ENCODE peak calls at places on chromosomes 1 and 21, in nine cellular contexts. A is SK-N-MC; M is dermis blood vessel endothelial cell; U is T-helper 17 cell; W is amniotic epithelial cell; V is AG09309; Z is activated T-helper 9 cell treated with anti-CD3 and anti-CD28 coated beads, Interleukin-2, amount 50 U/mL, for 16 hours; L is upper lobe of right lung; O is HEK293T. X is an unnamed sample.

GRCh38 chr1:155127672-155128468 is at the start of gene EFNA1:
- DNase-seq in A (no peak), M (peak), U (no peak), W (no peak), V (no peak), Z (no peak), L (peak), O (peak), X (no peak)

GRCh38 chr1:68213843-68214242 is 18.5 kb downstream of the WLS start:
- DNase-seq in A (peak), M (peak), U (no peak), W (peak), V (no peak), Z (no peak), L (no peak), O (no peak), X (peak)

GRCh38 chr21:46402421-46402820 is 56.3 kb upstream of the DIP2A start:
- DNase-seq in A (no peak), M (no peak), U (no peak), W (no peak), V (no peak), Z (no peak), L (no peak), O (no peak), X (no peak)

GRCh38 chr1:234725177-234726132 is 115.5 kb upstream of the IRF2BP2 start:
- DNase-seq in A (no peak), M (peak), U (peak), W (no peak), V (no peak), Z (peak), L (no peak), O (no peak), X (peak)

GRCh38 chr1:174693085-174693484 is 245.3 kb downstream of the GPR52 start:
- DNase-seq in A (no peak), M (no peak), U (no peak), W (no peak), V (no peak), Z (no peak), L (no peak), O (no peak), X (no peak)

GRCh38 chr1:7585216-7585907 is 185.7 kb upstream of the VAMP3 start:
- DNase-seq in A (no peak), M (no peak), U (no peak), W (no peak), V (no peak), Z (no peak), L (peak), O (no peak), X (no peak)

GRCh38 chr1:62312698-62313097 is 6.5 kb downstream of the KANK4 start:
- DNase-seq in A (no peak), M (no peak), U (no peak), W (no peak), V (no peak), Z (no peak), L (no peak), O (no peak), X (no peak)

GRCh38 chr1:13228343-13228781 is 2.4 kb upstream of the PRAMEF18 start:
- DNase-seq in A (no peak), M (no peak), U (no peak), W (no peak), V (no peak), Z (no peak), L (peak), O (peak), X (no peak)

GRCh38 chr1:85850238-85850637 is 142.0 kb upstream of the ZNHIT6 start:
- DNase-seq in A (no peak), M (peak), U (no peak), W (peak), V (peak), Z (no peak), L (no peak), O (no peak), X (peak)

GRCh38 chr1:119778886-119779560 is 10.3 kb upstream of the HMGCS2 start:
- DNase-seq in A (no peak), M (no peak), U (no peak), W (no peak), V (no peak), Z (no peak), L (no peak), O (no peak), X (peak)

GRCh38 chr1:81151300-81151699 is 649.4 kb upstream of the ADGRL2 start:
- DNase-seq in A (no peak), M (no peak), U (no peak), W (no peak), V (no peak), Z (no peak), L (no peak), O (no peak), X (no peak)

X was measured in AG10803.